ENCODE peak calls at places on chromosomes 16 and 17, in ten cellular contexts. F, S, P, Z, M, J, R, C, K and I are unnamed samples.

GRCh38 chr16:5336898-5337297 is 239.3 kb upstream of the EEF2KMT start:
- DNase-seq in F (no peak), S (no peak), P (no peak), Z (no peak), M (no peak), J (no peak), R (no peak), C (no peak), K (no peak), I (no peak)

GRCh38 chr17:36857698-36858097 is 79.6 kb upstream of the LHX1 start:
- DNase-seq in F (no peak), S (no peak), P (no peak), Z (no peak), M (no peak), J (no peak), R (no peak), C (no peak), K (no peak), I (no peak)

GRCh38 chr17:55660171-55660886 is 62.3 kb downstream of the TMEM100 start:
- DNase-seq in F (no peak), S (no peak), P (no peak), Z (no peak), M (no peak), J (no peak), R (no peak), C (no peak), K (no peak), I (no peak)

GRCh38 chr17:39663340-39663687 is 1.8 kb upstream of the TCAP start:
- DNase-seq in F (no peak), S (no peak), P (no peak), Z (no peak), M (no peak), J (no peak), R (no peak), C (no peak), K (no peak), I (no peak)

GRCh38 chr17:16980061-16980460 is 8.1 kb upstream of the TNFRSF13B start:
- DNase-seq in F (no peak), S (no peak), P (no peak), Z (no peak), M (no peak), J (no peak), R (no peak), C (no peak), K (no peak), I (no peak)

GRCh38 chr17:5282639-5283217 is 644 bp downstream of the RABEP1 start:
- DNase-seq in F (no peak), S (no peak), P (no peak), Z (no peak), M (no peak), J (no peak), R (no peak), C (peak; percentile 23), K (peak; percentile 38), I (no peak)

GRCh38 chr16:79677799-79678525 is 77.4 kb upstream of the MAF start:
- DNase-seq in F (no peak), S (no peak), P (no peak), Z (no peak), M (no peak), J (no peak), R (no peak), C (no peak), K (no peak), I (no peak)

GRCh38 chr17:82648761-82649474 is 674 bp upstream of the WDR45B start:
- DNase-seq in F (peak; percentile 87), S (no peak), P (no peak), Z (no peak), M (no peak), J (no peak), R (peak; percentile 75), C (peak; percentile 48), K (peak; percentile 74), I (no peak)

GRCh38 chr16:4966736-4967453 is 8.8 kb downstream of the SEC14L5 start:
- DNase-seq in F (no peak), S (no peak), P (no peak), Z (no peak), M (no peak), J (no peak), R (no peak), C (no peak), K (no peak), I (no peak)

GRCh38 chr17:79323556-79323955 is 248.9 kb downstream of the ENGASE start:
- DNase-seq in F (no peak), S (no peak), P (no peak), Z (no peak), M (no peak), J (no peak), R (no peak), C (no peak), K (no peak), I (no peak)

GRCh38 chr16:10338426-10338825 is 47.4 kb upstream of the ATF7IP2 start:
- DNase-seq in F (peak; percentile 71), S (no peak), P (no peak), Z (no peak), M (no peak), J (no peak), R (no peak), C (no peak), K (no peak), I (no peak)

GRCh38 chr16:10345629-10346028 is 40.2 kb upstream of the ATF7IP2 start:
- DNase-seq in F (no peak), S (no peak), P (no peak), Z (no peak), M (no peak), J (no peak), R (no peak), C (no peak), K (no peak), I (no peak)

GRCh38 chr16:10339777-10340752 is 45.8 kb upstream of the ATF7IP2 start:
- DNase-seq in F (no peak), S (no peak), P (no peak), Z (no peak), M (no peak), J (no peak), R (no peak), C (no peak), K (no peak), I (no peak)

GRCh38 chr16:10343124-10343760 is 42.6 kb upstream of the ATF7IP2 start:
- DNase-seq in F (no peak), S (no peak), P (no peak), Z (no peak), M (no peak), J (no peak), R (no peak), C (no peak), K (no peak), I (no peak)
- H3K9me3 ChIP-seq in F (peaks cover 6% of the 10 kb centered on the region), S (peaks cover 8% of the 10 kb centered on the region), P (peaks cover 11% of the 10 kb centered on the region), Z (peaks cover 43% of the 10 kb centered on the region), M (peaks cover 10% of the 10 kb centered on the region), J (peaks cover 8% of the 10 kb centered on the region), R (no peaks in the 10 kb centered on the region), C (no peaks in the 10 kb centered on the region), K (no peaks in the 10 kb centered on the region), I (peaks cover 6% of the 10 kb centered on the region)

GRCh38 chr16:35141303-35141702 is 1681.9 kb downstream of the TP53TG3F start:
- DNase-seq in F (no peak), S (no peak), P (no peak), Z (no peak), M (no peak), J (no peak), R (no peak), C (no peak), K (no peak), I (no peak)
- H3K9me3 ChIP-seq in F (no peaks in the 10 kb centered on the region), S (peaks cover 39% of the 10 kb centered on the region), P (no peaks in the 10 kb centered on the region), Z (no peaks in the 10 kb centered on the region), M (no peaks in the 10 kb centered on the region), J (no peaks in the 10 kb centered on the region), R (no peaks in the 10 kb centered on the region), C (no peaks in the 10 kb centered on the region), K (no peaks in the 10 kb centered on the region), I (no peaks in the 10 kb centered on the region)

GRCh38 chr17:56926704-56927103 is 12.9 kb upstream of the TRIM25 start:
- DNase-seq in F (no peak), S (no peak), P (no peak), Z (no peak), M (no peak), J (no peak), R (no peak), C (no peak), K (no peak), I (no peak)
- H3K9me3 ChIP-seq in F (no peaks in the 10 kb centered on the region), S (peaks cover 1% of the 10 kb centered on the region), P (no peaks in the 10 kb centered on the region), Z (no peaks in the 10 kb centered on the region), M (no peaks in the 10 kb centered on the region), J (no peaks in the 10 kb centered on the region), R (no peaks in the 10 kb centered on the region), C (no peaks in the 10 kb centered on the region), K (peaks cover 5% of the 10 kb centered on the region), I (peaks cover 4% of the 10 kb centered on the region)

GRCh38 chr17:54451051-54451450 is 449.6 kb upstream of the TOM1L1 start:
- DNase-seq in F (no peak), S (no peak), P (no peak), Z (no peak), M (no peak), J (no peak), R (no peak), C (no peak), K (no peak), I (no peak)

GRCh38 chr17:54452666-54453348 is 447.8 kb upstream of the TOM1L1 start:
- DNase-seq in F (no peak), S (no peak), P (no peak), Z (no peak), M (no peak), J (no peak), R (no peak), C (no peak), K (no peak), I (no peak)

DNA sequence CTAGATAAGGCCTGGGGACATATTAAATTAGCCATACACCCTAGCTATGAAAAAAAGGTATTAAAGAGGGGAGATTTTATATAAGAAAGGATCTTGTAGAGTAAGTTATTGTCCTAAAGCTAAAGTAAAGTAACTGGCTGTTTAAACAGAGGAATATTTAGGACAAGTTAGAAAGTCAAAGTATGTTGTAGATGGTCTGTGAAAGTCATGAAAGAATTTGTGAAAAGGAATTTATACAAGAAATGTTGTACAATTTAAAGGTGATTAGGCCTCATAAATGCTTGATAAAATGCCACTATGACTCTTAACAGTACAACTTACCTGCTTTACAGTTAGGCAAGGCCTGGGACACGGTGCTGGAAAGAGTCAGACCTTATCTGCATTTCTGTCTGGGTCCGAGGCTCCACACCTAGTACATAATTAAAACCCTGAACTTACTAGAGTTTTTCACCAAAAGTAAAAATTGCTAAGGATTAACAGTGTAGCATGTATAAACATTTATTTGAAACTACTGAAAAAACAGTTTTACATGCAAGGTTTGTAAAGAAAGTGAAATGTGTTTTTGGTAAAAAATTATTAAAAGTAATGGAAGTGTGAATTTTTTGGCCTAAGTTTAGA is 445.3 kb upstream of the TOM1L1 start:
- DNase-seq in F (no peak), S (no peak), P (no peak), Z (no peak), M (no peak), J (no peak), R (no peak), C (no peak), K (no peak), I (no peak)
- H3K9me3 ChIP-seq in F (no peaks in the 10 kb centered on the region), S (peaks cover 4% of the 10 kb centered on the region), P (no peaks in the 10 kb centered on the region), Z (no peaks in the 10 kb centered on the region), M (no peaks in the 10 kb centered on the region), J (no peaks in the 10 kb centered on the region), R (no peaks in the 10 kb centered on the region), C (no peaks in the 10 kb centered on the region), K (no peaks in the 10 kb centered on the region), I (no peaks in the 10 kb centered on the region)